ENCODE peak calls at places on chromosomes 1 and 21, in four cellular contexts. O, I, M and S are unnamed samples. For H3K36me3, the result is how much of the 10 kb centered on the place peaks cover.

GRCh38 chr1:111720274-111720976 is 18.8 kb downstream of the INKA2 start:
- DNase-seq in O (no peak), I (peak), M (no peak), S (no peak)

GRCh38 chr1:222071313-222071886 is 329.5 kb upstream of the DUSP10 start:
- DNase-seq in O (no peak), I (no peak), M (no peak), S (no peak)

GRCh38 chr1:33501309-33501708 is 28.9 kb downstream of the ZSCAN20 start:
- DNase-seq in O (no peak), I (no peak), M (no peak), S (no peak)

GRCh38 chr1:228363686-228364067 is 43.0 kb downstream of the TRIM11 start:
- DNase-seq in O (peak), I (peak), M (no peak), S (no peak)

GRCh38 chr1:201137579-201138310 is 10.8 kb upstream of the ASCL5 start:
- DNase-seq in O (peak), I (peak), M (no peak), S (peak)

GRCh38 chr1:78237364-78237916 is 191.7 kb downstream of the GIPC2 start:
- DNase-seq in O (no peak), I (no peak), M (no peak), S (peak)

GRCh38 chr1:6006882-6007281 is 14.7 kb upstream of the NPHP4 start:
- DNase-seq in O (peak), I (peak), M (no peak), S (no peak)

GRCh38 chr1:111602974-111603373 is 16.6 kb upstream of the RAP1A start:
- DNase-seq in O (no peak), I (no peak), M (no peak), S (no peak)

GRCh38 chr1:155941845-155942507 is 538 bp downstream of the RXFP4 start:
- DNase-seq in O (no peak), I (no peak), M (no peak), S (peak)

GRCh38 chr1:97144527-97144926 is 422.9 kb downstream of the PTBP2 start:
- DNase-seq in O (no peak), I (no peak), M (no peak), S (no peak)

GRCh38 chr1:209486861-209487260 is 96.7 kb upstream of the CAMK1G start:
- DNase-seq in O (no peak), I (no peak), M (no peak), S (no peak)

GRCh38 chr1:63861055-63861691 is 87.4 kb downstream of the ROR1 start:
- DNase-seq in O (no peak), I (no peak), M (no peak), S (no peak)

GRCh38 chr1:6313382-6314265 is 52.7 kb upstream of the GPR153 start:
- DNase-seq in O (no peak), I (no peak), M (no peak), S (no peak)

GRCh38 chr1:179448429-179449149 is 82.8 kb downstream of the AXDND1 start:
- DNase-seq in O (no peak), I (no peak), M (no peak), S (no peak)

GRCh38 chr1:43232071-43232470 is 37.7 kb upstream of the TMEM125 start:
- DNase-seq in O (no peak), I (no peak), M (no peak), S (no peak)

GRCh38 chr1:57797084-57797483 is 373.2 kb upstream of the DAB1 start:
- DNase-seq in O (no peak), I (no peak), M (no peak), S (no peak)

GRCh38 chr1:217944550-217944949 is 313.4 kb downstream of the SPATA17 start:
- DNase-seq in O (no peak), I (no peak), M (no peak), S (no peak)

GRCh38 chr1:77540501-77541161 is 141.8 kb downstream of the ZZZ3 start:
- DNase-seq in O (no peak), I (no peak), M (no peak), S (no peak)

GRCh38 chr1:11991969-11992676 is 11.9 kb downstream of the MFN2 start:
- DNase-seq in O (no peak), I (no peak), M (no peak), S (no peak)
- TF ChIP-seq CTCF in O (no peak), I (no peak), M (no peak), S (no peak)

GRCh38 chr1:92876351-92876750 is 44.5 kb downstream of the RPL5 start:
- DNase-seq in O (no peak), I (no peak), M (no peak), S (no peak)
- H3K36me3 ChIP-seq in O (under half), I (under half), M (under half), S (under half)

GRCh38 chr1:157893681-157894080 is 52.1 kb upstream of the CD5L start:
- DNase-seq in O (no peak), I (no peak), M (no peak), S (no peak)

DNA sequence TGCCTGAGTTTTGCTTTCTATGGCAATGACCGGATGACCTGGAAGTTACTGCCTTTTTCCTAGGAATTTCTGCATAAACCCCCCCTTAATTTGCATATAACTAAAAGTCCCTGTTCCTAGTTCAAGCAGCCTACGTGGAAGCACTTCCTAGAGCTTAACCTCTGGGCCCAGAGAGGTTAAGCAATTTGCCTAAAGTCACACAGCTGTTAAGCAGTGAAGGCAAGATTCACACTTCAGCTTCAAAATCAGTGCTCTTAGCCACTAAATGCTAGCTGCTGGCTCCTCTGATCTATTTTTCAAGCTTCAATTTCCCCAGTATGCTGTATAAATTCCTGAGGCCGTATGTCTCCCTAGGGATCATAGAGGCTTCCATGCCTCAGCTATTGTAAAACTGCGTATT is 53.0 kb upstream of the CD5L start:
- DNase-seq in O (no peak), I (no peak), M (no peak), S (no peak)
- TF ChIP-seq CTCF in O (no peak), I (no peak), M (no peak), S (no peak)

GRCh38 chr1:59378621-59379020 is 81.7 kb downstream of the FGGY start:
- DNase-seq in O (no peak), I (no peak), M (no peak), S (no peak)

GRCh38 chr1:59383963-59384362 is 87.1 kb downstream of the FGGY start:
- DNase-seq in O (no peak), I (no peak), M (no peak), S (no peak)

GRCh38 chr1:59375321-59376220 is 78.7 kb downstream of the FGGY start:
- DNase-seq in O (no peak), I (no peak), M (no peak), S (no peak)

GRCh38 chr1:59377350-59377904 is 80.5 kb downstream of the FGGY start:
- DNase-seq in O (no peak), I (no peak), M (no peak), S (no peak)

GRCh38 chr1:59379028-59379728 is 82.3 kb downstream of the FGGY start:
- DNase-seq in O (no peak), I (no peak), M (no peak), S (no peak)
- H3K36me3 ChIP-seq in O (under half), I (under half), M (under half), S (under half)

DNA sequence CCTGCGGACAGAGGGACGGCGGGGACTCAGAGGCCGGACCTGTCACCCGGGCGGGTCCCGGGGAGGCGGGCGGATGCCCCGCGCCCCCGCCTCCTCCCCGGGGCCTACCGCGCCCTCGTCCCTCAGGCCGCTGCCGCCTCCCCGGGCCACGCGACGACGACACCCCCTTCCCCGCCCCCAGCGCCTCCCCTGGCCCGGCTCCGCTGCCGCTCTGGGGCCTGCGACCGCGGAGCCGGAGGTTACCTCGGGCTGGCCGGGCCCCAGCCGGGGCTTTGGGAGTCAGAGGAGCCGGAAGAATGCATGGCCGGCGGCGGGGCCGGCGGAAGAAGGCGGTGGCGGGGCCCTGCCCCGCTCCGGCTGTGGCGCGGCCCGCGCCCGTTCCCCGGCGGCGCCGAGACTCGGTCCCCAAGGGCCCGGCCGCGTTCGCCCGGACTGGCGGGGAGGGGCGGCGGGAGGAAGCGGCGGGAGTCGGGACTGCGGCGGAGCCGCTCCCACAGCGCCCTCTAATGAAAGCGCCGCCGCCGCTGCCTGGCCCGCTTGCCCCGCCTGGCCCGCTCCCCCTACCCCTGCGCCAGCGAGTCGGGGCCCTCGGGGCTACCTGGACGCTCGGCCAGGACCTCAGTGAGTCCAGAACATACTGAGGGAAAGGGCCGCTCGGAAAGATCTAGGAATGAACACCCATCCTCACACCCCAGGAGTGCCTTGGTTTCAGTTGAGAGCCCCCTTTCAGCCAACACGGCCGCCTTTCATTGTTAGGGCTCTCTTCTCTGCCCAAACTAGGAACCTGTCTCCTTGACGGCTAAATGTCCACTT is at the start of gene LPGAT1:
- DNase-seq in O (peak), I (peak), M (peak), S (peak)
- TF ChIP-seq CTCF in O (peak), I (peak), M (peak), S (peak)

DNA sequence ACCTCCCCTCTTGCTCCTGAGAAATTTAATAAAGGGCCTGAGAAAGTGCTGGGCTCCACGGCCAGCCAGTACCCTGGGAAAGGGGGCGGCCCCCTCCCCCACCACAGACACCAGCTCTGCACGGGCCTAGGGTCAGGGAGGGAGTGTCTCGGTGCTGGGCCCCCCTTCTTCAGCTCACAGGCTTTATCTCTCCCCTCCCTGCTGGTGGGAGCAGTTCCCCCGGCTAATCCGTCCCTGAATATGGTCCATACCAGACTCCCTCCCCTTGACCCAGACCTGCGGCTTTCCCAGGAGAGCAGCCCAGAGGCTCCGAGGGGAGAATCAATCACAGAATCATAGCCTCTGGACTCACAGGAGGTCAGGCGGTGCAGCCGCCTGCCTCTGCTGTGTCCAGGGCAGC is 26.0 kb upstream of the RSPO1 start:
- DNase-seq in O (no peak), I (no peak), M (no peak), S (no peak)
- H3K36me3 ChIP-seq in O (under half), I (under half), M (under half), S (under half)

GRCh38 chr1:10888791-10889627 is 92.6 kb upstream of the CASZ1 start:
- DNase-seq in O (no peak), I (no peak), M (no peak), S (no peak)

GRCh38 chr1:10891081-10891480 is 94.6 kb upstream of the CASZ1 start:
- DNase-seq in O (no peak), I (no peak), M (no peak), S (no peak)

GRCh38 chr1:10890391-10891073 is 94.1 kb upstream of the CASZ1 start:
- DNase-seq in O (no peak), I (no peak), M (no peak), S (no peak)

GRCh38 chr1:10889628-10890353 is 93.3 kb upstream of the CASZ1 start:
- DNase-seq in O (no peak), I (no peak), M (no peak), S (no peak)

GRCh38 chr1:10888289-10888688 is 91.8 kb upstream of the CASZ1 start:
- DNase-seq in O (no peak), I (no peak), M (no peak), S (no peak)
- TF ChIP-seq CTCF in O (no peak), I (no peak), M (no peak), S (no peak)

DNA sequence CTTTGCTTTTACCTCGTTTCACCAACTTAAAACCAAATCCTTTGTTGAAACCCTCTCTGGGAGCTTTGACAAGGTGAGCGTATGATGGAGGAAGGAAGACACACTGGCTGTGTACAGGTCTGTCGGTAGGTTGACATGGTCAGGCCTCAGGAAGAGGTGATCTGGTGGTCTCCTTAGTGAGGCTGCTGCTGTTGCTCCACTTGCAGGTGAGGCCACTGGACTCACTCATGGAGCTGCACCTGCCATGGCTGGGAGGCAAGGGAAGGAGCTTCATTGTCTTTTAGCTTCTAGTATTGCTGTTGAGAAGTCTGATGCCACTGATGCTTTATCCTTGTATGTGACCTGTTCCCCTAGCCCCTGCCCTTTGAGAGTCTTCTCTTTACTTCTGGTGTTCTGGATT is 35.7 kb downstream of the TENT5C start:
- DNase-seq in O (no peak), I (no peak), M (no peak), S (no peak)
- H3K36me3 ChIP-seq in O (under half), I (under half), M (under half), S (under half)

GRCh38 chr1:116038679-116039078 is 62.4 kb downstream of the SLC22A15 start:
- DNase-seq in O (no peak), I (no peak), M (no peak), S (no peak)

GRCh38 chr1:116031299-116031698 is 55.0 kb downstream of the SLC22A15 start:
- DNase-seq in O (no peak), I (no peak), M (no peak), S (no peak)

GRCh38 chr1:116033322-116033721 is 57.0 kb downstream of the SLC22A15 start:
- DNase-seq in O (no peak), I (no peak), M (no peak), S (no peak)

DNA sequence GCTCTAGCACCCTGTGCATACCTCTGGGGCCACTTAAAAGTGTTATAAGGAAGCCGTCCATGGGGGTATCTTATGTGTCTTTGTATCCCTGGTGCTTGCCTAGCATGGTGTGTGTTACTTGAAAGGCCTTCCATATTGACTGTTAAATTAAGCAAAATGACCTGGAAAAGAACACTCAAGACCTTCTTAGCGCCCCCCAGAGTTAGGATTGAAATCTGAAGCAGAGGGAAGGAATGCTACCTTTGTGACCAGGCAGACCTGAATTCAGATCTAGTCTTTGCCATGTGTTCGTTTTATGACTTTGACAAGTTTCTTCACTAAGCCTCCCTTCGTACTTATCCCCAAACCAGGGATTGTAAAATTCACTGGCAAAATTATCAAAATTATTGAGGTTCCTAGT is 59.9 kb downstream of the SLC22A15 start:
- DNase-seq in O (no peak), I (no peak), M (no peak), S (no peak)
- TF ChIP-seq CTCF in O (no peak), I (no peak), M (no peak), S (no peak)

GRCh38 chr21:34770581-34770980 is 101.8 kb downstream of the CLIC6 start:
- DNase-seq in O (no peak), I (no peak), M (no peak), S (no peak)

GRCh38 chr21:34768326-34768725 is 99.5 kb downstream of the CLIC6 start:
- DNase-seq in O (no peak), I (no peak), M (no peak), S (no peak)

GRCh38 chr21:34775793-34776192 is 107.0 kb downstream of the CLIC6 start:
- DNase-seq in O (no peak), I (no peak), M (no peak), S (no peak)

GRCh38 chr21:34774750-34775149 is 106.0 kb downstream of the CLIC6 start:
- DNase-seq in O (no peak), I (no peak), M (no peak), S (no peak)

GRCh38 chr21:34771512-34772028 is 102.8 kb downstream of the CLIC6 start:
- DNase-seq in O (no peak), I (no peak), M (no peak), S (no peak)
- H3K36me3 ChIP-seq in O (under half), I (under half), M (under half), S (under half)